ENCODE peak calls at places on chromosomes 3 and 15, in nine cellular contexts. E is cardiac muscle cell, S is pancreas, X is astrocyte of the spinal cord, T is right lobe of liver, J is progenitor cell of endocrine pancreas, Y is lung, P is neural progenitor cell, A is stomach. V is an unnamed sample.

GRCh38 chr15:75661041-75661778 is 13.5 kb downstream of the SNX33 start:
- DNase-seq in E (peak), P (peak), A (peak), S (peak), Y (peak), T (peak), X (peak), J (no peak), V (no peak)

GRCh38 chr3:25428003-25428861 is at the start of gene RARB:
- DNase-seq in T (peak), Y (peak), P (peak), E (peak), J (peak), X (peak), A (peak), S (peak), V (peak)

GRCh38 chr3:191792580-191792979 is 331.6 kb downstream of the PYDC2 start:
- DNase-seq in J (no peak), P (no peak), X (no peak), Y (no peak), T (no peak), A (no peak), S (no peak), E (no peak), V (no peak)

GRCh38 chr3:13501056-13501455 is 20.9 kb downstream of the HDAC11 start:
- DNase-seq in X (no peak), T (peak), A (no peak), E (no peak), S (no peak), J (no peak), P (no peak), Y (no peak), V (no peak)

GRCh38 chr15:79113831-79114230 is 23.3 kb upstream of the RASGRF1 start:
- DNase-seq in A (no peak), X (no peak), E (no peak), T (no peak), P (no peak), J (no peak), S (no peak), Y (no peak), V (no peak)

GRCh38 chr15:96046620-96047240 is 283.8 kb upstream of the NR2F2 start:
- DNase-seq in S (no peak), E (no peak), T (no peak), X (no peak), Y (no peak), P (no peak), J (no peak), A (no peak), V (no peak)

GRCh38 chr15:64774556-64775523 is 549 bp downstream of the RBPMS2 start:
- DNase-seq in S (no peak), E (peak), A (peak), P (peak), J (peak), T (peak), Y (no peak), X (no peak), V (peak)

GRCh38 chr3:49812916-49813496 is 747 bp downstream of the UBA7 start:
- DNase-seq in E (no peak), T (no peak), A (no peak), J (no peak), S (no peak), P (no peak), Y (peak), X (no peak), V (no peak)

GRCh38 chr15:56383011-56383410 is 17.8 kb downstream of the TEX9 start:
- DNase-seq in P (no peak), Y (no peak), J (no peak), A (no peak), E (no peak), X (no peak), T (no peak), S (no peak), V (no peak)

GRCh38 chr15:92079047-92079446 is 225.5 kb downstream of the SLCO3A1 start:
- DNase-seq in P (peak), T (no peak), A (no peak), X (no peak), Y (no peak), E (no peak), J (no peak), S (no peak), V (no peak)

GRCh38 chr3:50235716-50236483 is at the start of gene GNAI2:
- DNase-seq in A (peak), S (peak), X (peak), J (peak), E (peak), T (peak), P (peak), Y (peak), V (peak)

GRCh38 chr3:114892117-114892870 is 254.8 kb downstream of the ZBTB20 start:
- DNase-seq in X (no peak), Y (no peak), E (no peak), A (no peak), P (peak), J (no peak), T (no peak), S (peak), V (no peak)

GRCh38 chr15:63521405-63522142 is 17.2 kb downstream of the USP3 start:
- DNase-seq in X (no peak), T (no peak), J (no peak), P (no peak), A (no peak), E (no peak), S (no peak), Y (no peak), V (no peak)

GRCh38 chr3:46087871-46088270 is 60.6 kb upstream of the XCR1 start:
- DNase-seq in T (no peak), Y (no peak), S (no peak), X (peak), E (peak), J (no peak), P (no peak), A (no peak), V (no peak)

GRCh38 chr3:64340636-64341240 is 115.5 kb upstream of the PRICKLE2 start:
- DNase-seq in A (no peak), J (no peak), E (peak), T (no peak), P (no peak), X (peak), Y (no peak), S (no peak), V (no peak)

GRCh38 chr3:74066456-74066855 is 441.7 kb upstream of the PDZRN3 start:
- DNase-seq in Y (no peak), S (no peak), J (no peak), X (no peak), E (no peak), A (no peak), T (peak), P (peak), V (no peak)

GRCh38 chr15:25673972-25674371 is 189.2 kb downstream of the ATP10A start:
- DNase-seq in T (no peak), J (no peak), A (no peak), P (no peak), X (no peak), Y (no peak), S (no peak), E (no peak), V (no peak)

GRCh38 chr15:67067161-67067853 is 1.9 kb downstream of the SMAD3 start:
- DNase-seq in J (no peak), X (peak), T (no peak), S (no peak), P (peak), A (no peak), Y (no peak), E (no peak), V (no peak)

GRCh38 chr15:58513681-58514336 is 82.0 kb downstream of the LIPC start:
- DNase-seq in T (no peak), X (no peak), E (no peak), J (no peak), A (no peak), P (no peak), Y (no peak), S (no peak), V (no peak)

GRCh38 chr3:140010391-140010790 is 75.4 kb downstream of the CLSTN2 start:
- DNase-seq in X (no peak), S (no peak), A (no peak), T (no peak), J (no peak), Y (no peak), E (no peak), P (no peak), V (no peak)

GRCh38 chr3:168995129-168995528 is 668.4 kb downstream of the MECOM start:
- DNase-seq in T (no peak), P (no peak), S (no peak), X (no peak), Y (no peak), E (no peak), J (no peak), A (no peak), V (no peak)

GRCh38 chr15:52804526-52805081 is 14.5 kb upstream of the ONECUT1 start:
- DNase-seq in J (no peak), T (peak), P (peak), Y (no peak), X (no peak), A (no peak), S (no peak), E (no peak), V (peak)

GRCh38 chr15:82530606-82531379 is 9.5 kb downstream of the RPS17 start:
- DNase-seq in Y (peak), S (peak), T (peak), J (peak), X (peak), A (peak), P (peak), E (peak), V (peak)

GRCh38 chr3:167611718-167612117 is 42.0 kb downstream of the WDR49 start:
- DNase-seq in X (no peak), T (no peak), A (no peak), Y (no peak), S (no peak), E (no peak), J (no peak), P (no peak), V (no peak)

GRCh38 chr15:81001180-81002003 is 669 bp downstream of the TLNRD1 start:
- DNase-seq in S (peak), E (peak), A (peak), X (peak), P (peak), Y (peak), J (peak), T (peak), V (peak)

GRCh38 chr3:72313308-72313707 is 528.4 kb upstream of the PROK2 start:
- DNase-seq in Y (no peak), E (no peak), X (no peak), J (no peak), A (no peak), T (no peak), P (no peak), S (no peak), V (no peak)

GRCh38 chr3:12287727-12288465 is 974 bp upstream of the PPARG start:
- DNase-seq in E (peak), A (peak), S (no peak), J (peak), P (peak), Y (no peak), T (peak), X (no peak), V (peak)

GRCh38 chr3:62602987-62603386 is 229.6 kb upstream of the FEZF2 start:
- DNase-seq in T (no peak), P (no peak), J (no peak), E (no peak), A (no peak), Y (no peak), X (no peak), S (no peak), V (no peak)

GRCh38 chr15:100763764-100764750 is 115.6 kb upstream of the ALDH1A3 start:
- DNase-seq in T (no peak), X (no peak), Y (no peak), P (no peak), S (no peak), E (peak), J (no peak), A (no peak), V (no peak)

GRCh38 chr3:35965908-35966307 is 326.6 kb downstream of the ARPP21 start:
- DNase-seq in P (peak), A (no peak), T (no peak), X (peak), J (no peak), S (no peak), E (peak), Y (no peak), V (no peak)

GRCh38 chr15:35000511-35000910 is 12.4 kb upstream of the ZNF770 start:
- DNase-seq in P (no peak), E (peak), Y (no peak), A (no peak), T (no peak), S (peak), J (no peak), X (peak), V (no peak)

GRCh38 chr3:58535531-58536500 is 1.2 kb downstream of the ACOX2 start:
- DNase-seq in A (peak), T (peak), J (no peak), X (no peak), P (no peak), Y (no peak), S (peak), E (peak), V (no peak)

GRCh38 chr15:93899817-93900216 is 331.5 kb upstream of the MCTP2 start:
- DNase-seq in E (no peak), P (no peak), A (no peak), Y (no peak), J (no peak), X (no peak), T (no peak), S (no peak), V (no peak)

GRCh38 chr3:171116365-171116764 is 89.8 kb upstream of the SLC2A2 start:
- DNase-seq in J (no peak), E (no peak), X (peak), T (no peak), A (no peak), Y (no peak), S (no peak), P (no peak), V (no peak)

GRCh38 chr15:83717010-83717409 is 63.1 kb downstream of the ADAMTSL3 start:
- DNase-seq in A (no peak), P (no peak), E (no peak), S (no peak), X (no peak), T (no peak), Y (no peak), J (no peak), V (no peak)

GRCh38 chr15:89406756-89407650 is 72.4 kb upstream of the POLG start:
- DNase-seq in J (no peak), Y (no peak), A (no peak), P (peak), E (no peak), T (no peak), S (no peak), X (no peak), V (no peak)
- TF ChIP-seq CTCF in J (peak), Y (no peak), A (no peak), P (peak), E (no peak), T (no peak), S (no peak), X (peak), V (peak)

GRCh38 chr3:177899275-177900067 is 636.8 kb upstream of the KCNMB2 start:
- DNase-seq in T (no peak), E (no peak), A (no peak), S (no peak), J (no peak), P (peak), X (no peak), Y (no peak), V (no peak)
- TF ChIP-seq CTCF in T (no peak), E (no peak), A (no peak), S (no peak), J (no peak), P (peak), X (no peak), Y (no peak), V (no peak)

DNA sequence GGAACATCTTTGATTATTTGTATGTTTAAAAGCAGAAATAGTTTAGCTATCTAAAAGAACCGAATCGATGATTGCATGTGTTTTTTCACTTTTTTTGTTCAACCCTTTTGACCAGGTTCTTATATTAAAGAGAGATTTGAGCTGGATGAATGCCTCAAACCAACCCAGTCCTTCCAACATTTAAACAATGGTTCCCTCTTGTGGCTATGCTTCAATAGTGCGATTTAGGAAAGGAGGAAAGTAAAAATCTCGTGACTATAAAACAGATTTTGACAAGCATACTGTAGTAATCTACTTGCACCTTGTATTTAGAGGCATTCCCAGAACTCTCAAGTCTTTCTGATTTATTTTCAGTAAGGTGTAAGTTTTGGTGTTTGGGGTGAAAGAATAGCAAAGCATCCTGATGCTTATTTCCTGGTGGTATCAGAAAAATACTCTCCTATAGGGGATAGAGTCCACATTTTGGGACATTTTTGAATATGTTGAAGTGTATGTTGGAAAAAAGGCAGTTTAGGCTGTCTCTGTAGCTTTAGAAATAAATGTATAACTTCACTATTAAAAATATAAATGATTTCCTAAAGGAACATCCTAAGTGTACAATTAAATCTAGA is 159.6 kb upstream of the KCNH8 start:
- DNase-seq in X (peak), Y (no peak), S (no peak), J (no peak), E (peak), P (peak), A (no peak), T (no peak), V (no peak)
- TF ChIP-seq CTCF in X (peak), Y (no peak), S (peak), J (peak), E (peak), P (peak), A (no peak), T (peak), V (peak)

DNA sequence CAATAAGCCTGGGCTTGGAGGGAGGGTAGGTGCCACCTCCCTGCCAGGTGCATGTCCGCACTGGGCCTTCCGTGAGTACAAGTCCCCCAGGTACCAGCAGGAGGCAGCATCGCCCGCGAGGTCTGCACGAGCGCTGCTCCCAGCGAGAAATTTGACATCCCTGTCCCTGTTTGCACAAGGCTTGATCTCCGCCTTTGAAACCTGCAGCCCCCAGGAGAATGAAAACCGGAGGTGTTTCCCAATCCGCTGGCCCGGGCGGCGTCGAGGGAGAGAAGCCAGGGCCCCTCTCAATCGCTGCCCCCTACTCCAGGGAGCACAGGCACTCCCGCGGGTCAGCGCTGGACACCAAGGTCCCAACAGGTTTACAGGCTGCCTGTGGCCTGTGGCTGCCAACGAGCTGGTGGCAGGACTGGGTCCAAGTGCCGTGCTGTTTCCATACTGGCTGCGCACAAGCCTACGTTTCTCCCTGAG is 961 bp downstream of the HAPLN3 start:
- DNase-seq in S (peak), E (peak), X (peak), Y (peak), T (no peak), P (peak), J (peak), A (peak), V (peak)
- TF ChIP-seq CTCF in S (peak), E (peak), X (peak), Y (peak), T (peak), P (peak), J (peak), A (no peak), V (peak)

DNA sequence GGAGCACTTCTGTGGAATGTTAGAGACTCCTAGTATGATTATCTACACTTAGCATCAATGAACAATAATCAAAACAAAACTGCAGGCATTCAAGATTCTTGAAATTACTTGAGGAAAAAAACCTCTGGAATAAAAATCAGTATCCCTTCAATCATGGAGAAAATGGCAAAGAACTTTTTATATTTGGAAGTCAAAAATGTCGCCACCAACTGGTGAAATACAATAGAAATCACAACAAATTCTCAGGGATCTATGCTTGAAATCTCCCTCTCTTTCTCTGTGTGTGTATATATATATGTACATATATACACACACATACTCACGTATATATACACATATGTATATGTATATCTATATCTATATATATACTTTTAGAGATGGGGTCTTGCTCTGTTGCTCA is 378.9 kb upstream of the ALCAM start:
- DNase-seq in A (no peak), Y (no peak), X (no peak), E (peak), S (no peak), J (no peak), P (no peak), T (no peak), V (no peak)
- TF ChIP-seq CTCF in A (no peak), Y (no peak), X (no peak), E (no peak), S (no peak), J (no peak), P (peak), T (peak), V (peak)

DNA sequence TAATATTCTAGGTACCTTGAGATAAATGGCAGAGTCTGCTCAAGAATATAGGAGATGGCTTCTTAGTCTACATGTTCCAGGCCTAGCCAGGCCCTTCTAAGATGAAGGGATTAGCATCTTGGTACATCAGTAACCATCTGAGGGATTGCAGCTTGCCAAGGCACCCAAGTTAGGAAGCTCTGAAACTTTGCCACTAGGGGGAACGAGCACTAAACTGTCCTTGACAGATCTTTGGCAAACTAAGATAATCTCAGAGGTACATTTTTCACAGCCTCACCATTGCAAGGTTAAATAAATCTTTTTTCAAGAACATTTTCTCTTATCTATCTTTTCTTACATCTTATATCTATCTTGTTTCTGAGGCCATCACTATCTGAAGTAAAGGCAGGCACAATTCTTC is 351.2 kb downstream of the RAP2B start:
- DNase-seq in E (peak), Y (no peak), T (no peak), P (peak), S (no peak), X (no peak), A (no peak), J (no peak), V (no peak)
- TF ChIP-seq CTCF in E (peak), Y (no peak), T (peak), P (peak), S (no peak), X (no peak), A (no peak), J (peak), V (peak)

GRCh38 chr15:36400936-36401585 is 178.4 kb upstream of the CDIN1 start:
- DNase-seq in X (no peak), A (no peak), S (no peak), Y (no peak), E (peak), T (no peak), J (no peak), P (no peak), V (no peak)
- TF ChIP-seq CTCF in X (no peak), A (no peak), S (no peak), Y (no peak), E (no peak), T (no peak), J (no peak), P (no peak), V (no peak)

DNA sequence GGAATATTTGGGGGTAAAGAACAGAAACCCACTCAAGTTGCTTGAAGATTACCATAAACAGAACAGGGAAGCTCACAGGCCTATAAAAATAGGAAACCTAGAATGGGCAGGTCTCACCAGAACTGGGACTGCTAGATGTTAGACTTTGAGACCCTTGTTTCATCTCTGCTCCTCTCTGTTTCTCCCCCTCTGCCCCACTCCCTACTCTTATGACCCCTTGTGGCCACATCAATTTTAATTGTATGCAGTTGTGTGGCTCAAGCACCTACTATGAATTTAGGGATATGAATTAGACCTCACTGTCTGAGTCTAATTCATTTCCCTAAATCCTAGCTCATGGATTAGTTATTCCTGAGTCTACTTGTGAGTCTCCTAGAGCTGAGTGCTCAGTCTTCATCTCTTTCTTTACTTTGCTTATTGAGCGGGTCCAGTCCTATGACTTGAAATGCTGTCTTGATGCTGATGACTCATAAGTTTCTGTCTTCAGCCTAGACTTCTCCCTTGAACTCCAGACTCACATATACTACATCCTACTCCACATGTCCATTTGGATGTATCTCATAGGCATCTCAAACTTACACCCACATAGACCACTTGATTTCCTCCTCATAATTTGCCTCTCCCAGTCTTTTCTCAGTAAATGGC is 78.7 kb downstream of the ITPR1 start:
- DNase-seq in S (no peak), E (peak), Y (no peak), J (no peak), P (peak), A (no peak), X (no peak), T (no peak), V (no peak)
- TF ChIP-seq CTCF in S (no peak), E (no peak), Y (no peak), J (no peak), P (peak), A (no peak), X (no peak), T (peak), V (no peak)

V was measured in neural crest cell.